ENCODE peak calls at places on chromosomes 3 and 15, in four cellular contexts. Z is SJSA1, B is GM23338, J is adrenal gland. N is an unnamed sample.

GRCh38 chr3:157469571-157470294 is 33.1 kb downstream of the PTX3 start:
- DNase-seq in B (no peak), J (no peak), Z (no peak), N (no peak)

GRCh38 chr15:51866751-51867150 is 37.3 kb downstream of the TMOD3 start:
- DNase-seq in Z (peak), B (no peak), J (no peak), N (no peak)

GRCh38 chr15:32098033-32098432 is 67.7 kb downstream of the CHRNA7 start:
- DNase-seq in B (no peak), J (no peak), Z (no peak), N (peak)

GRCh38 chr3:151835751-151836550 is 22.0 kb downstream of the AADAC start:
- DNase-seq in B (peak), J (no peak), Z (peak), N (peak)

GRCh38 chr3:37964716-37965115 is 25.9 kb upstream of the VILL start:
- DNase-seq in B (no peak), Z (no peak), J (no peak), N (no peak)

GRCh38 chr3:81829946-81830345 is 68.5 kb upstream of the GBE1 start:
- DNase-seq in Z (no peak), B (no peak), J (no peak), N (no peak)

GRCh38 chr3:48685293-48685602 is 467 bp downstream of the NCKIPSD start:
- DNase-seq in B (peak), Z (no peak), J (no peak), N (no peak)

GRCh38 chr15:42602501-42602900 is 27.1 kb downstream of the STARD9 start:
- DNase-seq in Z (no peak), J (no peak), B (no peak), N (no peak)

GRCh38 chr3:187983484-187984124 is 170.4 kb upstream of the LPP start:
- DNase-seq in B (no peak), Z (no peak), J (peak), N (no peak)

GRCh38 chr3:188174309-188175044 is 20.5 kb downstream of the LPP start:
- DNase-seq in B (no peak), J (no peak), Z (no peak), N (no peak)

GRCh38 chr3:113825090-113825489 is 13.5 kb upstream of the GRAMD1C start:
- DNase-seq in J (no peak), Z (peak), B (peak), N (peak)

GRCh38 chr3:66408458-66408857 is 92.4 kb downstream of the LRIG1 start:
- DNase-seq in J (no peak), B (no peak), Z (no peak), N (no peak)

GRCh38 chr15:25362545-25362944 is 76.3 kb downstream of the UBE3A start:
- DNase-seq in J (no peak), B (no peak), Z (no peak), N (no peak)

GRCh38 chr3:178238179-178238578 is 298.1 kb upstream of the KCNMB2 start:
- DNase-seq in Z (no peak), B (peak), J (no peak), N (peak)

GRCh38 chr3:160754371-160754854 is 1.6 kb upstream of the PPM1L start:
- DNase-seq in B (peak), Z (no peak), J (peak), N (peak)

GRCh38 chr3:166444336-166444735 is 607.1 kb upstream of the BCHE start:
- DNase-seq in Z (no peak), J (no peak), B (no peak), N (no peak)

GRCh38 chr3:41716391-41716910 is 245.5 kb downstream of the ULK4 start:
- DNase-seq in J (no peak), B (no peak), Z (peak), N (no peak)

GRCh38 chr15:43085921-43086320 is 19.9 kb downstream of the UBR1 start:
- DNase-seq in B (no peak), Z (no peak), J (no peak), N (no peak)

GRCh38 chr3:161316006-161316689 is 55.2 kb downstream of the SPTSSB start:
- DNase-seq in J (no peak), B (no peak), Z (no peak), N (no peak)

GRCh38 chr15:63436872-63437375 is 55.3 kb upstream of the CA12 start:
- DNase-seq in Z (peak), B (peak), J (peak), N (peak)

GRCh38 chr3:13702226-13702820 is 153.4 kb downstream of the FBLN2 start:
- DNase-seq in B (no peak), Z (no peak), J (no peak), N (no peak)

GRCh38 chr3:143935678-143936077 is 35.9 kb upstream of the DIPK2A start:
- DNase-seq in B (no peak), Z (no peak), J (no peak), N (no peak)

GRCh38 chr3:31943041-31943440 is 38.0 kb downstream of the OSBPL10 start:
- DNase-seq in B (no peak), Z (no peak), J (no peak), N (no peak)

GRCh38 chr15:49038382-49038781 is 7.9 kb downstream of the SECISBP2L start:
- DNase-seq in J (no peak), Z (no peak), B (no peak), N (no peak)

GRCh38 chr3:112687214-112687613 is 46.3 kb upstream of the CCDC80 start:
- DNase-seq in Z (peak), J (no peak), B (no peak), N (no peak)

GRCh38 chr3:77620009-77620408 is 580.1 kb downstream of the ROBO2 start:
- DNase-seq in J (no peak), B (no peak), Z (no peak), N (no peak)

GRCh38 chr3:69896095-69896494 is 103.4 kb upstream of the SAMMSON start:
- DNase-seq in B (no peak), J (no peak), Z (no peak), N (no peak)

GRCh38 chr3:103851793-103852192 is 1417.0 kb downstream of the ZPLD1 start:
- DNase-seq in B (no peak), Z (no peak), J (no peak), N (no peak)